ENCODE peak calls at places on chromosome 1, in six cellular contexts. M is SJSA1, O is GM19239, R is HuH-7, B is NCI-H2081, U is ovary. F is an unnamed sample.

GRCh38 chr1:89206361-89206760 is 7.6 kb upstream of the GBP4 start:
- DNase-seq in M (no peak), O (no peak), R (no peak), B (no peak), U (no peak), F (no peak)

GRCh38 chr1:89725016-89725380 is 92.1 kb downstream of the LRRC8C start:
- DNase-seq in M (no peak), O (no peak), R (no peak), B (no peak), U (no peak), F (no peak)

GRCh38 chr1:177209357-177209756 is 38.6 kb downstream of the BRINP2 start:
- DNase-seq in M (peak), O (no peak), R (peak), B (peak), U (peak), F (no peak)

GRCh38 chr1:234603221-234604204 is 6.5 kb downstream of the IRF2BP2 start:
- DNase-seq in M (peak), O (no peak), R (no peak), B (peak), U (no peak), F (no peak)

GRCh38 chr1:202122639-202123335 is at the start of gene GPR37L1:
- DNase-seq in M (no peak), O (no peak), R (peak), B (peak), U (no peak), F (peak)

GRCh38 chr1:25520446-25521061 is 22.9 kb upstream of the LDLRAP1 start:
- DNase-seq in M (peak), O (no peak), R (peak), B (peak), U (peak), F (peak)

GRCh38 chr1:236862231-236862591 is 67.1 kb downstream of the MTR start:
- DNase-seq in M (no peak), O (no peak), R (no peak), B (no peak), U (no peak), F (no peak)

GRCh38 chr1:2583871-2584341 is 2.7 kb upstream of the PRXL2B start:
- DNase-seq in M (no peak), O (no peak), R (no peak), B (peak), U (no peak), F (peak)

GRCh38 chr1:54934869-54935268 is 45.6 kb upstream of the TMEM61 start:
- DNase-seq in M (peak), O (no peak), R (no peak), B (no peak), U (no peak), F (no peak)

GRCh38 chr1:234875328-234875952 is 253.2 kb downstream of the TOMM20 start:
- DNase-seq in M (no peak), O (no peak), R (peak), B (no peak), U (no peak), F (no peak)

GRCh38 chr1:17858027-17858426 is 102.9 kb downstream of the ACTL8 start:
- DNase-seq in M (no peak), O (no peak), R (no peak), B (no peak), U (no peak), F (no peak)

GRCh38 chr1:232686346-232686745 is 56.4 kb upstream of the SIPA1L2 start:
- DNase-seq in M (no peak), O (no peak), R (no peak), B (no peak), U (no peak), F (no peak)

GRCh38 chr1:119286587-119287181 is 81.9 kb upstream of the HAO2 start:
- DNase-seq in M (peak), O (peak), R (peak), B (peak), U (no peak), F (peak)

GRCh38 chr1:20322081-20322824 is 31.6 kb downstream of the VWA5B1 start:
- DNase-seq in M (no peak), O (peak), R (no peak), B (no peak), U (no peak), F (no peak)

GRCh38 chr1:159939603-159940002 is 5.8 kb downstream of the IGSF9 start:
- DNase-seq in M (no peak), O (no peak), R (peak), B (no peak), U (no peak), F (no peak)

GRCh38 chr1:24288479-24288878 is 30.7 kb upstream of the GRHL3 start:
- DNase-seq in M (no peak), O (no peak), R (no peak), B (no peak), U (no peak), F (no peak)

GRCh38 chr1:116409751-116410182 is 36.7 kb downstream of the ATP1A1 start:
- DNase-seq in M (no peak), O (no peak), R (no peak), B (no peak), U (no peak), F (no peak)

GRCh38 chr1:52550447-52550846 is 2.4 kb downstream of the TUT4 start:
- DNase-seq in M (no peak), O (no peak), R (no peak), B (no peak), U (no peak), F (peak)

GRCh38 chr1:19374402-19374801 is 62.3 kb downstream of the SLC66A1 start:
- DNase-seq in M (no peak), O (no peak), R (peak), B (no peak), U (no peak), F (peak)

GRCh38 chr1:61120998-61121397 is 38.6 kb downstream of the NFIA start:
- DNase-seq in M (no peak), O (no peak), R (no peak), B (no peak), U (no peak), F (no peak)

GRCh38 chr1:84299536-84300260 is 1.8 kb upstream of the SAMD13 start:
- DNase-seq in M (peak), O (no peak), R (no peak), B (no peak), U (no peak), F (no peak)

GRCh38 chr1:201795066-201795465 is 33.9 kb upstream of the IPO9 start:
- DNase-seq in M (peak), O (no peak), R (peak), B (peak), U (no peak), F (no peak)